ENCODE peak calls at places on chromosomes 7 and 10, in ten cellular contexts. H is aorta; P is NT2/D1; A is fibroblast of mammary gland; Q is CD8-positive, alpha-beta T cell; L is EH; W is left ventricle myocardium inferior; U is MCF 10A; K is stimulated activated CD4-positive, alpha-beta T cell treated with anti-CD3 and anti-CD28 coated beads, Interleukin-1b, Interleukin-23, amount 100 ng/mL, for 48 hours; O is astrocyte. D is an unnamed sample.

GRCh38 chr10:97714401-97715258 is 1.1 kb downstream of the MARVELD1 start:
- DNase-seq in H (peak; percentile 88), P (no peak), A (peak; percentile 73), Q (no peak), L (peak; percentile 87), W (peak; percentile 78), U (peak; percentile 85), K (peak; percentile 24), O (peak; percentile 71), D (peak; percentile 70)

GRCh38 chr10:97921581-97922377 is 72.1 kb downstream of the GOLGA7B start:
- DNase-seq in H (no peak), P (no peak), A (peak; percentile 38), Q (no peak), L (no peak), W (peak; percentile 59), U (peak; percentile 26), K (no peak), O (peak; percentile 10), D (no peak)

GRCh38 chr10:128073880-128074279 is 52.3 kb downstream of the MKI67 start:
- DNase-seq in H (no peak), P (no peak), A (no peak), Q (no peak), L (no peak), W (no peak), U (no peak), K (no peak), O (no peak), D (no peak)

GRCh38 chr10:126256864-126257263 is 131.4 kb downstream of the ADAM12 start:
- DNase-seq in H (no peak), P (no peak), A (no peak), Q (no peak), L (no peak), W (no peak), U (no peak), K (no peak), O (no peak), D (no peak)

GRCh38 chr10:79468841-79469585 is 23.6 kb upstream of the ZCCHC24 start:
- DNase-seq in H (no peak), P (no peak), A (no peak), Q (no peak), L (no peak), W (no peak), U (no peak), K (no peak), O (no peak), D (no peak)

GRCh38 chr7:117750612-117751563 is 122.4 kb downstream of the CTTNBP2 start:
- DNase-seq in H (no peak), P (no peak), A (peak; percentile 45), Q (no peak), L (peak; percentile 23), W (no peak), U (peak; percentile 39), K (no peak), O (no peak), D (no peak)

GRCh38 chr10:27720529-27720928 is 25.1 kb downstream of the MKX start:
- DNase-seq in H (no peak), P (no peak), A (no peak), Q (no peak), L (peak; percentile 80), W (no peak), U (no peak), K (no peak), O (no peak), D (no peak)

GRCh38 chr10:6385683-6386082 is 183.0 kb downstream of the PFKFB3 start:
- DNase-seq in H (no peak), P (no peak), A (peak; percentile 55), Q (no peak), L (peak; percentile 55), W (no peak), U (peak; percentile 59), K (no peak), O (peak; percentile 18), D (no peak)

GRCh38 chr10:130109796-130110235 is 814 bp downstream of the C10orf143 start:
- DNase-seq in H (peak; percentile 74), P (peak; percentile 75), A (peak; percentile 86), Q (peak; percentile 72), L (peak; percentile 86), W (peak; percentile 38), U (peak; percentile 85), K (peak; percentile 53), O (peak; percentile 67), D (peak; percentile 13)

GRCh38 chr10:55793024-55793423 is 568.0 kb downstream of the ZWINT start:
- DNase-seq in H (no peak), P (no peak), A (no peak), Q (no peak), L (no peak), W (no peak), U (peak; percentile 49), K (no peak), O (no peak), D (no peak)

GRCh38 chr7:64558323-64558705 is 4.6 kb downstream of the ZNF680 start:
- DNase-seq in H (no peak), P (no peak), A (no peak), Q (no peak), L (no peak), W (no peak), U (no peak), K (no peak), O (peak; percentile 15), D (no peak)

GRCh38 chr10:49310460-49310859 is 11.5 kb downstream of the C10orf71 start:
- DNase-seq in H (no peak), P (no peak), A (peak; percentile 5), Q (no peak), L (no peak), W (no peak), U (no peak), K (peak; percentile 32), O (no peak), D (no peak)